ENCODE peak calls at places on chromosomes 5 and 9, in five cellular contexts. R is NB4, H is H1, K is HepG2, M is mammary epithelial cell. F is an unnamed sample.

GRCh38 chr9:127567119-127567897 is 44.8 kb upstream of the STXBP1 start:
- DNase-seq in R (peak), H (no peak), K (no peak), M (peak), F (peak)

GRCh38 chr9:20512636-20513035 is 109.7 kb downstream of the MLLT3 start:
- DNase-seq in R (no peak), H (no peak), K (no peak), M (peak), F (no peak)

GRCh38 chr5:32949571-32949970 is 238.4 kb downstream of the NPR3 start:
- DNase-seq in R (no peak), H (no peak), K (no peak), M (peak), F (no peak)

GRCh38 chr9:96453625-96454024 is 3.7 kb downstream of the HABP4 start:
- DNase-seq in R (no peak), H (no peak), K (peak), M (peak), F (peak)

GRCh38 chr5:22431406-22431805 is 421.7 kb downstream of the CDH12 start:
- DNase-seq in R (no peak), H (no peak), K (no peak), M (no peak), F (no peak)

GRCh38 chr5:116524505-116524904 is 50.1 kb downstream of the SEMA6A start:
- DNase-seq in R (no peak), H (no peak), K (no peak), M (no peak), F (no peak)

GRCh38 chr5:24788829-24789509 is 144.2 kb upstream of the CDH10 start:
- DNase-seq in R (no peak), H (no peak), K (no peak), M (peak), F (peak)

GRCh38 chr5:43854697-43855292 is 251.8 kb downstream of the NNT start:
- DNase-seq in R (no peak), H (peak), K (no peak), M (no peak), F (no peak)

GRCh38 chr9:95316794-95317118 is 753 bp downstream of the FANCC start:
- DNase-seq in R (peak), H (peak), K (peak), M (peak), F (peak)

GRCh38 chr9:89533396-89534187 is 35.7 kb upstream of the SEMA4D start:
- DNase-seq in R (peak), H (no peak), K (no peak), M (no peak), F (no peak)

GRCh38 chr5:43020294-43020711 is 19.8 kb downstream of the ANXA2R start:
- DNase-seq in R (peak), H (no peak), K (peak), M (no peak), F (no peak)

GRCh38 chr9:73133921-73134407 is 17.7 kb upstream of the ANXA1 start:
- DNase-seq in R (no peak), H (no peak), K (no peak), M (peak), F (peak)

GRCh38 chr5:134406390-134406789 is 5.3 kb downstream of the CDKN2AIPNL start:
- DNase-seq in R (no peak), H (no peak), K (no peak), M (no peak), F (no peak)

GRCh38 chr5:142597546-142598337 is 88.1 kb downstream of the FGF1 start:
- DNase-seq in R (peak), H (no peak), K (peak), M (peak), F (peak)

GRCh38 chr9:127637322-127637847 is 25.3 kb downstream of the STXBP1 start:
- DNase-seq in R (peak), H (no peak), K (peak), M (peak), F (peak)

GRCh38 chr5:7857918-7858632 is 7.1 kb upstream of the CFAP90 start:
- DNase-seq in R (no peak), H (no peak), K (no peak), M (no peak), F (no peak)

GRCh38 chr5:72397836-72398235 is 77.7 kb downstream of the PTCD2 start:
- DNase-seq in R (peak), H (no peak), K (no peak), M (no peak), F (no peak)

GRCh38 chr9:116193636-116194035 is 40.0 kb downstream of the PAPPA start:
- DNase-seq in R (no peak), H (no peak), K (no peak), M (peak), F (no peak)

GRCh38 chr5:2179861-2180260 is 297.1 kb upstream of the IRX4 start:
- DNase-seq in R (no peak), H (no peak), K (no peak), M (no peak), F (no peak)

GRCh38 chr9:101397746-101398334 is 578 bp downstream of the MRPL50 start:
- DNase-seq in R (no peak), H (no peak), K (peak), M (peak), F (no peak)

GRCh38 chr5:35185518-35185917 is 44.8 kb downstream of the PRLR start:
- DNase-seq in R (no peak), H (no peak), K (peak), M (no peak), F (no peak)

GRCh38 chr5:139390639-139391569 is 1.2 kb upstream of the MZB1 start:
- DNase-seq in R (no peak), H (no peak), K (no peak), M (no peak), F (no peak)
- H3K4me3 ChIP-seq in R (peak), H (no peak), K (no peak), M (no peak), F (no peak)

DNA sequence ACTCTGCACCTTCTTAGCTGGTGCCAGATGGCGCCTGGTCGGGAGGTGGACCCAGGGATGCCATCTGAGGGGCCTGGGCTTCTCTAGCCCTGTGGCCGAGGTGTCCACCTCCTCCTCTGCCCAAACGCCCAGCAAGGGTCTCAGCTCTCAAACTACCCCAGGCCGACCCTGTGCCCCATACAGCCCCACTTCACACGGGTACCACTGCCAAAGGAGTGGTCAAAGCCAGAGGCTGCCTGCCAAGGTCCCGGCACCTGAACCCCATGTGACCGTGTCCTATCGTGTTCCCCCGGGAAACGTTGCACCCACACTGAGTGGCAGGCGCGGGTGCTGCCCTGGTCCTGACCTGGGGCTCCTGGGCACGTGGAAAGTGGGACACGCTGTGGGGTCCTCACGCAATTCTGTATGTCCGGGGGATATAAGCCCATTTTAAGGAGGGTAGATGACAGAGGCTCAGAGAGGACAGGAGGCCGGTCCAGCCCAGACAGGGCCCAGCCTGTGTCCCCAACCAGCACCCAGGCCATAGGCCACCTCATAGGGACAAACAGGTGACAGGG is 1.9 kb downstream of the ENTPD8 start:
- DNase-seq in R (no peak), H (no peak), K (no peak), M (no peak), F (no peak)
- H3K4me3 ChIP-seq in R (no peak), H (no peak), K (no peak), M (no peak), F (no peak)

GRCh38 chr9:129142536-129142935 is 31.3 kb downstream of the PTPA start:
- DNase-seq in R (no peak), H (no peak), K (no peak), M (no peak), F (no peak)
- H3K4me3 ChIP-seq in R (no peak), H (no peak), K (no peak), M (no peak), F (no peak)

GRCh38 chr9:37119360-37119759 is 1.0 kb upstream of the ZCCHC7 start:
- DNase-seq in R (no peak), H (no peak), K (no peak), M (no peak), F (no peak)
- H3K4me3 ChIP-seq in R (no peak), H (no peak), K (no peak), M (no peak), F (peak)

GRCh38 chr9:114590328-114590727 is 2.8 kb downstream of the ATP6V1G1 start:
- DNase-seq in R (no peak), H (no peak), K (no peak), M (no peak), F (no peak)

GRCh38 chr9:114592356-114592755 is 4.8 kb downstream of the ATP6V1G1 start:
- DNase-seq in R (peak), H (no peak), K (no peak), M (peak), F (no peak)

GRCh38 chr9:114594136-114594535 is 6.6 kb downstream of the ATP6V1G1 start:
- DNase-seq in R (no peak), H (no peak), K (no peak), M (no peak), F (no peak)

GRCh38 chr9:114588671-114589526 is 1.3 kb downstream of the ATP6V1G1 start:
- DNase-seq in R (no peak), H (no peak), K (no peak), M (peak), F (peak)

GRCh38 chr9:114591206-114591853 is 3.8 kb downstream of the ATP6V1G1 start:
- DNase-seq in R (peak), H (no peak), K (peak), M (no peak), F (no peak)
- H3K4me3 ChIP-seq in R (peak), H (no peak), K (peak), M (peak), F (no peak)

GRCh38 chr9:105242557-105242956 is 1.9 kb upstream of the SLC44A1 start:
- DNase-seq in R (no peak), H (no peak), K (no peak), M (no peak), F (no peak)

GRCh38 chr9:105243015-105243686 is 1.3 kb upstream of the SLC44A1 start:
- DNase-seq in R (peak), H (no peak), K (no peak), M (peak), F (no peak)

GRCh38 chr9:105244996-105245719 is 707 bp downstream of the SLC44A1 start:
- DNase-seq in R (peak), H (peak), K (no peak), M (peak), F (peak)

GRCh38 chr9:105244274-105244995 is at the start of gene SLC44A1:
- DNase-seq in R (peak), H (peak), K (peak), M (peak), F (peak)

GRCh38 chr9:105243935-105244273 is 547 bp upstream of the SLC44A1 start:
- DNase-seq in R (no peak), H (no peak), K (no peak), M (no peak), F (no peak)
- H3K4me3 ChIP-seq in R (peak), H (peak), K (peak), M (peak), F (peak)

GRCh38 chr9:112103405-112103804 is 71.7 kb downstream of the SUSD1 start:
- DNase-seq in R (no peak), H (no peak), K (no peak), M (no peak), F (no peak)

GRCh38 chr9:112110094-112110772 is 64.9 kb downstream of the SUSD1 start:
- DNase-seq in R (no peak), H (no peak), K (peak), M (peak), F (no peak)

GRCh38 chr9:112104901-112105300 is 70.2 kb downstream of the SUSD1 start:
- DNase-seq in R (peak), H (no peak), K (no peak), M (no peak), F (no peak)

GRCh38 chr9:112104401-112104800 is 70.7 kb downstream of the SUSD1 start:
- DNase-seq in R (no peak), H (no peak), K (no peak), M (no peak), F (no peak)
- H3K4me3 ChIP-seq in R (no peak), H (no peak), K (no peak), M (no peak), F (no peak)

GRCh38 chr5:171668097-171668412 is 117.6 kb upstream of the SMIM23 start:
- DNase-seq in R (no peak), H (no peak), K (no peak), M (no peak), F (no peak)

GRCh38 chr5:171666815-171667214 is 118.8 kb upstream of the SMIM23 start:
- DNase-seq in R (no peak), H (no peak), K (no peak), M (no peak), F (no peak)

GRCh38 chr5:171664489-171664888 is 121.1 kb upstream of the SMIM23 start:
- DNase-seq in R (no peak), H (no peak), K (no peak), M (no peak), F (no peak)

GRCh38 chr5:171672556-171672955 is 113.1 kb upstream of the SMIM23 start:
- DNase-seq in R (no peak), H (no peak), K (no peak), M (no peak), F (no peak)

DNA sequence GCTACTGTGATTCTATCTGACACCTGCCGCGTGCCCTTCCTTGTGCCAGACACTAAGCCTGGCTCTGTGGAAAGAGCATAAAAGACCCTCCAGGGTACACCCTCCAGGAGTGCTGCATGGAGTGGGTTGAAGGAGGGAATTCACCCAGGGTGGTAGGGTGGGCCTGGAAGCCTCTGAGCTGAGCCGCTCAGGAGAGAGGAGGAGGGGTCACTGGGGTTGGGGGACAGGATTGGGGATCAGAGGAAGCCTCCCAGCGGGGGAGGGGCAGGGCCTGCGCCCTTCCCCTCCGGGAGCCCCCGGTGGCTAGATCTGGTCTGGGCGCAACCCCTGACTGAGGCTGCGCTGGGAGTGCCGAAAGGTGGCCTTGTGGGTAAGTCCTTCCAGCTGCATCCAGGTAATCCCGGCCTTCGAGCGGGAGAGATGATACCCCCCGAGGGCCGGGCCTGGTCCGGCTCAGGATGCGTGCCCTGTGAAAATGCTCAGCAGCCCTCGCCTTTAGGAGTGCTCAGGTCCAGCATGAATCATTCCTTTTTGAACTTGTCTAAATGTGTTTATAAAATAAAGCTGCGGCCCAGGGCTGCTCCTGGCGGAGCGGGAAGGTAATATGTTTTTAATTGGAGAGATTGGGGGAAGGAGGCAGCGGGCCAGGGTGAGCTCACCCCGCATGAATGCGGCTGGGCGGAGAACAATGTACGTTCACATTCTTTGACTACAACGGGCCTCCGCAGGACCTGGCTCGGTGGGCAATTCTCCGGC is 118.1 kb upstream of the SMIM23 start:
- DNase-seq in R (no peak), H (peak), K (no peak), M (peak), F (peak)
- H3K4me3 ChIP-seq in R (no peak), H (no peak), K (no peak), M (peak), F (no peak)

DNA sequence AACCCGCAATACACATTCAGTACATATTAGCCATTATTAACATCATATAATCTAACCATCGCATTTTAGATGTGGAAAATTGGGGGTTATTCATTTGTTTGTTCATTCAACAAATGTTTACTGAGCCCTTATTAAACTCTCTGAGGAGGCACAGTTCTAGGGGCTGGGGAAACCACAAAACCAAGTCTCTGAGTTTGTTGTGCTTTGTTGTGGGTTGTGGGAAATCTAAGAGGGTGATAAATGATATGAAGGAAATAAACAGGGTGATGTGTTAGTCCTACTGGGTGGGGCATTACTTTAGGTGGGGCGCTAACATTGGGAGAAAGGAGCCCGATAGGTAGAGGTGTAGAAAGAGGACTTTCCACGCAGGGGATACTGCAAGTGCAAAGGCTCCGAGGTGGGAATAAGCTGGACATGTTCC is 135.3 kb upstream of the CLINT1 start:
- DNase-seq in R (no peak), H (no peak), K (no peak), M (no peak), F (no peak)
- H3K4me3 ChIP-seq in R (no peak), H (no peak), K (no peak), M (no peak), F (no peak)

GRCh38 chr5:147485046-147485445 is 24.8 kb downstream of the DPYSL3 start:
- DNase-seq in R (no peak), H (no peak), K (no peak), M (no peak), F (peak)
- H3K4me3 ChIP-seq in R (no peak), H (no peak), K (no peak), M (no peak), F (no peak)

F was measured in MG63.